ENCODE peak calls at places on chromosomes 1 and 21, in ten cellular contexts. Y, D, J, N, F, G, T, X, S and W are unnamed samples.

GRCh38 chr21:44706706-44707615 is 4.4 kb downstream of the TSPEAR start:
- DNase-seq in T (peak; percentile 80), J (no peak), X (no peak), S (no peak), F (no peak), D (no peak), G (no peak), Y (no peak), N (no peak), W (no peak)

GRCh38 chr1:56061824-56062223 is 517.5 kb downstream of the PLPP3 start:
- DNase-seq in S (no peak), X (no peak), F (no peak), G (no peak), Y (no peak), N (no peak), J (no peak), T (no peak), D (no peak), W (no peak)

GRCh38 chr1:44154049-44154448 is 12.6 kb upstream of the KLF18 start:
- DNase-seq in X (no peak), J (no peak), Y (no peak), F (no peak), T (no peak), N (no peak), S (peak; percentile 52), D (no peak), G (no peak), W (peak; percentile 2)

GRCh38 chr21:35367558-35367957 is 318.5 kb upstream of the RUNX1 start:
- DNase-seq in J (no peak), G (no peak), D (no peak), F (no peak), N (no peak), Y (no peak), X (no peak), S (no peak), T (no peak), W (no peak)

GRCh38 chr21:16755061-16755460 is 757.8 kb upstream of the CXADR start:
- DNase-seq in G (no peak), X (no peak), D (no peak), N (no peak), S (no peak), T (no peak), J (no peak), F (no peak), Y (no peak), W (no peak)

GRCh38 chr1:19926296-19927129 is 3.1 kb upstream of the PLA2G2E start:
- DNase-seq in D (peak; percentile 70), J (no peak), Y (no peak), X (no peak), S (peak; percentile 74), F (no peak), T (no peak), G (no peak), N (no peak), W (no peak)

GRCh38 chr1:237542525-237543418 is 347.9 kb downstream of the ZP4 start:
- DNase-seq in N (no peak), X (no peak), J (no peak), G (no peak), S (no peak), Y (no peak), D (no peak), T (peak; percentile 22), F (no peak), W (no peak)

GRCh38 chr1:30757196-30757949 is at the start of gene LAPTM5:
- DNase-seq in J (no peak), G (no peak), T (no peak), F (no peak), X (no peak), Y (peak; percentile 33), S (no peak), D (peak; percentile 54), N (peak; percentile 38), W (peak; percentile 89)

GRCh38 chr1:193260056-193260750 is 73.8 kb upstream of the B3GALT2 start:
- DNase-seq in N (no peak), Y (no peak), X (peak; percentile 27), G (no peak), T (no peak), F (no peak), D (no peak), S (no peak), J (no peak), W (no peak)

GRCh38 chr1:156571959-156572662 is at the start of gene IQGAP3:
- DNase-seq in T (peak; percentile 97), D (peak; percentile 83), N (peak; percentile 94), F (peak; percentile 89), Y (peak; percentile 69), S (peak; percentile 56), G (peak; percentile 83), J (peak; percentile 53), X (peak; percentile 47), W (peak; percentile 68)

GRCh38 chr1:236654957-236655356 is 31.3 kb upstream of the ACTN2 start:
- DNase-seq in G (no peak), D (no peak), T (no peak), S (no peak), F (no peak), Y (no peak), X (no peak), J (no peak), N (no peak), W (peak; percentile 2)